ENCODE peak calls at places on chromosome 20, in ten cellular contexts. R is cardiac fibroblast; A is HFF-Myc; V is A549; Q is mammary epithelial cell; I is GM10248; W is prostate gland; X is tibial nerve; N is natural killer cell; M is CD8-positive, alpha-beta T cell. Y is an unnamed sample.

GRCh38 chr20:54585222-54585621 is 109.8 kb downstream of the DOK5 start:
- DNase-seq in R (no peak), A (no peak), V (no peak), Q (no peak), I (no peak), W (no peak), X (no peak), N (no peak), M (no peak), Y (no peak)

GRCh38 chr20:49750611-49751396 is 37.1 kb upstream of the B4GALT5 start:
- DNase-seq in R (no peak), A (no peak), V (no peak), Q (no peak), I (peak; percentile 53), W (no peak), X (no peak), N (no peak), M (no peak), Y (no peak)

GRCh38 chr20:56995635-56996075 is 270.8 kb downstream of the BMP7 start:
- DNase-seq in R (no peak), A (no peak), V (peak; percentile 45), Q (peak; percentile 17), I (peak; percentile 49), W (no peak), X (no peak), N (no peak), M (no peak), Y (peak; percentile 75)

GRCh38 chr20:23445596-23446217 is 6.2 kb downstream of the CSTL1 start:
- DNase-seq in R (peak; percentile 38), A (no peak), V (peak; percentile 27), Q (peak; percentile 84), I (no peak), W (no peak), X (no peak), N (no peak), M (no peak), Y (no peak)

GRCh38 chr20:45343867-45344721 is 4.1 kb downstream of the SDC4 start:
- DNase-seq in R (peak; percentile 90), A (peak; percentile 87), V (no peak), Q (peak; percentile 91), I (no peak), W (peak; percentile 67), X (no peak), N (no peak), M (no peak), Y (no peak)

GRCh38 chr20:33964431-33964830 is 29.3 kb upstream of the RALY start:
- DNase-seq in R (no peak), A (no peak), V (no peak), Q (no peak), I (no peak), W (no peak), X (no peak), N (no peak), M (no peak), Y (no peak)

GRCh38 chr20:25324412-25324811 is 66.2 kb downstream of the ABHD12 start:
- DNase-seq in R (no peak), A (no peak), V (no peak), Q (no peak), I (peak; percentile 26), W (no peak), X (peak; percentile 52), N (no peak), M (no peak), Y (no peak)

GRCh38 chr20:43231829-43232228 is 42.1 kb upstream of the PTPRT start:
- DNase-seq in R (no peak), A (no peak), V (no peak), Q (no peak), I (no peak), W (no peak), X (no peak), N (no peak), M (no peak), Y (no peak)

GRCh38 chr20:24241466-24241865 is 228.0 kb upstream of the SYNDIG1 start:
- DNase-seq in R (no peak), A (no peak), V (no peak), Q (no peak), I (no peak), W (no peak), X (no peak), N (no peak), M (no peak), Y (no peak)

GRCh38 chr20:48157970-48158369 is 372.7 kb upstream of the SULF2 start:
- DNase-seq in R (peak; percentile 57), A (no peak), V (no peak), Q (peak; percentile 18), I (no peak), W (peak; percentile 29), X (peak; percentile 62), N (no peak), M (no peak), Y (no peak)

GRCh38 chr20:34367155-34367554 is 4.1 kb downstream of the ITCH start:
- DNase-seq in R (no peak), A (no peak), V (no peak), Q (no peak), I (no peak), W (no peak), X (no peak), N (no peak), M (no peak), Y (no peak)

GRCh38 chr20:54622338-54623280 is 147.2 kb downstream of the DOK5 start:
- DNase-seq in R (peak; percentile 14), A (peak; percentile 54), V (no peak), Q (no peak), I (no peak), W (no peak), X (peak; percentile 17), N (no peak), M (no peak), Y (no peak)

GRCh38 chr20:54122189-54122588 is 51.6 kb downstream of the CYP24A1 start:
- DNase-seq in R (peak; percentile 47), A (no peak), V (no peak), Q (peak; percentile 82), I (no peak), W (no peak), X (no peak), N (no peak), M (no peak), Y (no peak)

GRCh38 chr20:41734506-41734945 is 116.3 kb upstream of the CHD6 start:
- DNase-seq in R (peak; percentile 55), A (peak; percentile 38), V (peak; percentile 50), Q (peak; percentile 35), I (peak; percentile 66), W (peak; percentile 23), X (peak; percentile 42), N (no peak), M (peak; percentile 23), Y (peak; percentile 59)

GRCh38 chr20:5887386-5887785 is 62.9 kb downstream of the TRMT6 start:
- DNase-seq in R (no peak), A (no peak), V (no peak), Q (no peak), I (no peak), W (no peak), X (no peak), N (no peak), M (no peak), Y (no peak)

GRCh38 chr20:49713779-49714712 is at the start of gene B4GALT5:
- DNase-seq in R (peak; percentile 86), A (peak; percentile 51), V (peak; percentile 41), Q (no peak), I (peak; percentile 89), W (peak; percentile 44), X (peak; percentile 33), N (peak; percentile 76), M (peak; percentile 51), Y (peak; percentile 91)

GRCh38 chr20:49482621-49483017 is at the start of gene KCNB1:
- DNase-seq in R (peak; percentile 61), A (no peak), V (peak; percentile 36), Q (peak; percentile 6), I (peak; percentile 54), W (peak; percentile 34), X (peak; percentile 35), N (peak; percentile 54), M (peak; percentile 57), Y (peak; percentile 40)

GRCh38 chr20:48295966-48296421 is 510.7 kb upstream of the SULF2 start:
- DNase-seq in R (peak; percentile 65), A (no peak), V (no peak), Q (no peak), I (no peak), W (no peak), X (no peak), N (no peak), M (no peak), Y (no peak)

GRCh38 chr20:32204485-32205115 is 2.9 kb downstream of the PLAGL2 start:
- DNase-seq in R (no peak), A (no peak), V (no peak), Q (no peak), I (no peak), W (no peak), X (no peak), N (no peak), M (no peak), Y (no peak)
- TF ChIP-seq CTCF in R (no peak), A (no peak), V (no peak), Q (no peak), I (no peak), W (no peak), X (no peak), N (no peak), M (no peak), Y (no peak)

DNA sequence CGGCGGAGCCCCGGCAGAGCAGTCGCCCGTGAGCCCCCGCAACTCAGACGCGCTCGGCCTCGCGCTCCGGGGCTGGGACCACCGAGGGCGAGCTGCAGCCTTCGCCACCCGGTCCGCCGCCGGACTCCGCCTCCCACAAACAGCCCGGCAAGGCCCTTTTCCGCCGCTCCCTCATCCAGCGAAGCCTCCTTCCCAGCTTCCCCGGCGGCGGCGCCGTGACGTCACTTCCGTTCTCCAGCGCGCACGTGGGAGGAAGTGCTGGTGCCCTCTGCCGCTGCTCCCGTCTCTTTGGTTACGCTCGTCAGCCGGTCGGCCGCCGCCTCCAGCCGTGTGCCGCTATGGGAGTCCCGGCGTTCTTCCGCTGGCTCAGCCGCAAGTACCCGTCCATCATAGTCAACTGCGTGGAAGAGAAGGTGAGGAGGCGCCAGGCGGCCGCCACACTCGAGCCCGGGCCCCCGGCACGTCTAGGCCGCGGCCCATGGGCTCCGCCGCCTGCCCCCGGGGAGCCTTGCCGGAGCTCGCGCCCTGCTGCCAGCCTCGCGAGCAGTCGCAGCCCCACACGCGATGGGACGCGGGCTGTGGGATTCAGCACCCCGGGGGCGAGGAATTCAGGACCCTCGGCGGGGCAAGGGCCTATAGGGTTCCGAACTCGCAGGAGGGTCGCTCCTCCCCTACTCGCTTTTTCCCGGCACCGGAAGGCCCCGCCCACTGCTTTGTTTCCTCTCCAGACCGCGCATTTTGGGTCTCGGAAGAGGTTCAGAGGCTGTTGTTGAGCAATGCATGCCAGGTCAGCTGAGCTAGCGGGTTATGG is at the start of gene XRN2:
- DNase-seq in R (peak; percentile 96), A (peak; percentile 82), V (peak; percentile 85), Q (peak; percentile 95), I (peak; percentile 94), W (peak; percentile 94), X (peak; percentile 93), N (peak; percentile 94), M (peak; percentile 94), Y (peak; percentile 98)
- TF ChIP-seq CTCF in R (no peak), A (no peak), V (no peak), Q (no peak), I (no peak), W (no peak), X (no peak), N (no peak), M (no peak), Y (no peak)

GRCh38 chr20:63706852-63707557 is 771 bp downstream of the ARFRP1 start:
- DNase-seq in R (peak; percentile 43), A (no peak), V (no peak), Q (peak; percentile 59), I (peak; percentile 74), W (peak; percentile 10), X (no peak), N (peak; percentile 58), M (peak; percentile 78), Y (peak; percentile 66)
- TF ChIP-seq CTCF in R (peak; percentile 26), A (peak; percentile 27), V (no peak), Q (peak; percentile 39), I (peak; percentile 81), W (peak; percentile 36), X (no peak), N (no peak), M (peak; percentile 76), Y (no peak)

GRCh38 chr20:3313681-3314080 is 74.7 kb upstream of the SLC4A11 start:
- DNase-seq in R (no peak), A (no peak), V (no peak), Q (no peak), I (no peak), W (peak; percentile 41), X (no peak), N (no peak), M (no peak), Y (no peak)
- TF ChIP-seq CTCF in R (no peak), A (no peak), V (no peak), Q (no peak), I (no peak), W (no peak), X (no peak), N (no peak), M (no peak), Y (no peak)

Y was measured in glutamatergic neuron.